ENCODE peak calls at places on chromosomes 3 and 15, in five cellular contexts. S is mesothelial cell of epicardium, J is fibroblast of the aortic adventitia, C is A673, T is AG09319. B is an unnamed sample.

GRCh38 chr15:70569139-70569717 is 194.1 kb downstream of the UACA start:
- DNase-seq in S (no peak), J (peak), C (peak), T (peak), B (peak)

GRCh38 chr15:53328341-53328740 is 431.1 kb downstream of the WDR72 start:
- DNase-seq in S (no peak), J (no peak), C (no peak), T (no peak), B (no peak)

GRCh38 chr15:57861039-57861638 is 154.6 kb downstream of the POLR2M start:
- DNase-seq in S (no peak), J (peak), C (peak), T (peak), B (no peak)

GRCh38 chr3:13276438-13277129 is 143.5 kb downstream of the NUP210 start:
- DNase-seq in S (peak), J (no peak), C (no peak), T (no peak), B (no peak)

GRCh38 chr3:171113716-171114115 is 87.2 kb upstream of the SLC2A2 start:
- DNase-seq in S (no peak), J (no peak), C (peak), T (no peak), B (no peak)

GRCh38 chr15:65194826-65195541 is 9.8 kb upstream of the CLPX start:
- DNase-seq in S (no peak), J (peak), C (no peak), T (no peak), B (no peak)

GRCh38 chr3:56115698-56116097 is 352.6 kb downstream of the ERC2 start:
- DNase-seq in S (no peak), J (no peak), C (no peak), T (no peak), B (no peak)

GRCh38 chr15:96181873-96182301 is 148.6 kb upstream of the NR2F2 start:
- DNase-seq in S (no peak), J (peak), C (peak), T (peak), B (no peak)

GRCh38 chr15:71411538-71412482 is 296.5 kb downstream of the THSD4 start:
- DNase-seq in S (no peak), J (peak), C (no peak), T (no peak), B (no peak)

GRCh38 chr3:58495101-58495500 is 3.2 kb downstream of the KCTD6 start:
- DNase-seq in S (no peak), J (no peak), C (no peak), T (no peak), B (no peak)

GRCh38 chr3:45554001-45554691 is 40.4 kb upstream of the LIMD1 start:
- DNase-seq in S (no peak), J (no peak), C (no peak), T (no peak), B (no peak)

GRCh38 chr3:162468791-162469190 is 972.2 kb downstream of the OTOL1 start:
- DNase-seq in S (no peak), J (no peak), C (no peak), T (no peak), B (no peak)

GRCh38 chr3:180680097-180680430 is 775 bp upstream of the CCDC39 start:
- DNase-seq in S (no peak), J (peak), C (peak), T (no peak), B (no peak)

GRCh38 chr15:89472785-89473256 is 23.6 kb downstream of the RHCG start:
- DNase-seq in S (no peak), J (peak), C (peak), T (peak), B (no peak)

GRCh38 chr15:89333011-89333860 is 1.4 kb downstream of the POLG start:
- DNase-seq in S (no peak), J (no peak), C (no peak), T (no peak), B (no peak)

GRCh38 chr15:41941644-41942415 is 30.5 kb downstream of the EHD4 start:
- DNase-seq in S (no peak), J (no peak), C (no peak), T (no peak), B (no peak)

GRCh38 chr15:80971143-80971542 is 18.5 kb downstream of the MESD start:
- DNase-seq in S (no peak), J (no peak), C (no peak), T (no peak), B (no peak)

GRCh38 chr3:86986666-86987420 is 4.1 kb downstream of the VGLL3 start:
- DNase-seq in S (no peak), J (peak), C (peak), T (no peak), B (no peak)

GRCh38 chr15:51806123-51806522 is 23.3 kb upstream of the TMOD3 start:
- DNase-seq in S (no peak), J (no peak), C (no peak), T (no peak), B (no peak)

GRCh38 chr15:96053039-96054021 is 277.2 kb upstream of the NR2F2 start:
- DNase-seq in S (peak), J (no peak), C (peak), T (no peak), B (no peak)

GRCh38 chr3:107242579-107242978 is 134.7 kb upstream of the CCDC54 start:
- DNase-seq in S (no peak), J (no peak), C (no peak), T (no peak), B (no peak)

GRCh38 chr3:159174715-159175390 is 373.0 kb downstream of the MFSD1 start:
- DNase-seq in S (no peak), J (no peak), C (no peak), T (no peak), B (peak)

GRCh38 chr15:89482139-89482538 is 14.2 kb downstream of the RHCG start:
- DNase-seq in S (no peak), J (no peak), C (no peak), T (no peak), B (no peak)

GRCh38 chr15:32956006-32956405 is 238.2 kb downstream of the GREM1 start:
- DNase-seq in S (no peak), J (peak), C (peak), T (peak), B (no peak)

GRCh38 chr15:63628123-63628822 is 31.1 kb downstream of the FBXL22 start:
- DNase-seq in S (no peak), J (no peak), C (no peak), T (no peak), B (no peak)

GRCh38 chr3:153503873-153504272 is 341.8 kb downstream of the RAP2B start:
- DNase-seq in S (no peak), J (no peak), C (no peak), T (no peak), B (no peak)

GRCh38 chr3:88876724-88877123 is 230.7 kb upstream of the EPHA3 start:
- DNase-seq in S (no peak), J (no peak), C (no peak), T (no peak), B (no peak)